ENCODE peak calls at places on chromosomes 2 and 18, in nine cellular contexts. One of them, this sample, is unnamed.

GRCh38 chr2:167181674-167182073 is 293.4 kb downstream of the XIRP2 start:
- DNase-seq in foreskin fibroblast: peak
- DNase-seq in mucosa of descending colon: no peak
- DNase-seq in heart right ventricle: no peak
- DNase-seq in heart left ventricle: no peak
- DNase-seq in cardiac fibroblast: peak
- DNase-seq in fibroblast of mammary gland: peak
- DNase-seq in AG10803: no peak
- DNase-seq in suprapubic skin: no peak
- DNase-seq in this sample: no peak

GRCh38 chr2:17918789-17919188 is 40.3 kb downstream of the KCNS3 start:
- DNase-seq in foreskin fibroblast: no peak
- DNase-seq in mucosa of descending colon: no peak
- DNase-seq in heart right ventricle: no peak
- DNase-seq in heart left ventricle: no peak
- DNase-seq in cardiac fibroblast: no peak
- DNase-seq in fibroblast of mammary gland: no peak
- DNase-seq in AG10803: no peak
- DNase-seq in suprapubic skin: no peak
- DNase-seq in this sample: peak

GRCh38 chr2:195612515-195613495 is 44.2 kb upstream of the SLC39A10 start:
- DNase-seq in foreskin fibroblast: peak
- DNase-seq in mucosa of descending colon: no peak
- DNase-seq in heart right ventricle: no peak
- DNase-seq in heart left ventricle: no peak
- DNase-seq in cardiac fibroblast: peak
- DNase-seq in fibroblast of mammary gland: peak
- DNase-seq in AG10803: peak
- DNase-seq in suprapubic skin: no peak
- DNase-seq in this sample: peak

GRCh38 chr18:37441821-37442220 is 123.8 kb downstream of the CELF4 start:
- DNase-seq in foreskin fibroblast: no peak
- DNase-seq in mucosa of descending colon: no peak
- DNase-seq in heart right ventricle: no peak
- DNase-seq in heart left ventricle: no peak
- DNase-seq in cardiac fibroblast: no peak
- DNase-seq in fibroblast of mammary gland: no peak
- DNase-seq in AG10803: no peak
- DNase-seq in suprapubic skin: no peak
- DNase-seq in this sample: no peak

GRCh38 chr2:113124984-113125855 is 2.2 kb upstream of the IL1RN start:
- DNase-seq in foreskin fibroblast: peak
- DNase-seq in mucosa of descending colon: no peak
- DNase-seq in heart right ventricle: no peak
- DNase-seq in heart left ventricle: no peak
- DNase-seq in cardiac fibroblast: peak
- DNase-seq in fibroblast of mammary gland: peak
- DNase-seq in AG10803: peak
- DNase-seq in suprapubic skin: no peak
- DNase-seq in this sample: no peak

GRCh38 chr2:241354668-241355658 is 1.1 kb upstream of the FARP2 start:
- DNase-seq in foreskin fibroblast: peak
- DNase-seq in mucosa of descending colon: peak
- DNase-seq in heart right ventricle: peak
- DNase-seq in heart left ventricle: peak
- DNase-seq in cardiac fibroblast: peak
- DNase-seq in fibroblast of mammary gland: peak
- DNase-seq in AG10803: peak
- DNase-seq in suprapubic skin: peak
- DNase-seq in this sample: peak

GRCh38 chr2:33598472-33599174 is 476 bp downstream of the FAM98A start:
- DNase-seq in foreskin fibroblast: no peak
- DNase-seq in mucosa of descending colon: no peak
- DNase-seq in heart right ventricle: no peak
- DNase-seq in heart left ventricle: peak
- DNase-seq in cardiac fibroblast: peak
- DNase-seq in fibroblast of mammary gland: peak
- DNase-seq in AG10803: peak
- DNase-seq in suprapubic skin: no peak
- DNase-seq in this sample: no peak

GRCh38 chr2:228446732-228447131 is 265.2 kb upstream of the SPHKAP start:
- DNase-seq in foreskin fibroblast: no peak
- DNase-seq in mucosa of descending colon: no peak
- DNase-seq in heart right ventricle: no peak
- DNase-seq in heart left ventricle: peak
- DNase-seq in cardiac fibroblast: peak
- DNase-seq in fibroblast of mammary gland: peak
- DNase-seq in AG10803: peak
- DNase-seq in suprapubic skin: no peak
- DNase-seq in this sample: no peak

GRCh38 chr18:8242306-8242705 is 366.9 kb upstream of the RAB12 start:
- DNase-seq in foreskin fibroblast: no peak
- DNase-seq in mucosa of descending colon: no peak
- DNase-seq in heart right ventricle: no peak
- DNase-seq in heart left ventricle: no peak
- DNase-seq in cardiac fibroblast: peak
- DNase-seq in fibroblast of mammary gland: peak
- DNase-seq in AG10803: no peak
- DNase-seq in suprapubic skin: no peak
- DNase-seq in this sample: no peak

DNA sequence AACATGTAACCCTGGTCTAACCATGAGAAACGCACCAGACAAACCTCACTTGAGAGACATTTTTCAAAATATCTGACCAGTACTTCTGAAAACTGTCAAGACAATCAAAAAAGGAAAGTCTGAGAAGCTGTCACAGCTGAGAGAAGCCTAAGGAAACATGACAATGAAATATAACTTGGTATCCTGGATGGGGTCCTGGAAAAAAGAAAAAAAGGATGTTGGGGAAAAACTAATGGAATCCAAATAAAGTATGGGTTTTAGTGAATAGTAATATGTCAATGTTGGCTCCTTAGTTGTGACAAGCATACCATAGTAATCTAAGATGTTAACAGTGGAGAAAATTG is 9.3 kb upstream of the TXNDC2 start:
- DNase-seq in foreskin fibroblast: no peak
- DNase-seq in mucosa of descending colon: no peak
- DNase-seq in heart right ventricle: no peak
- DNase-seq in heart left ventricle: no peak
- DNase-seq in cardiac fibroblast: no peak
- DNase-seq in fibroblast of mammary gland: no peak
- DNase-seq in AG10803: no peak
- DNase-seq in suprapubic skin: no peak
- DNase-seq in this sample: no peak
- H3K4me3 ChIP-seq in foreskin fibroblast: no peak
- H3K4me3 ChIP-seq in mucosa of descending colon: no peak
- H3K4me3 ChIP-seq in heart right ventricle: no peak
- H3K4me3 ChIP-seq in heart left ventricle: no peak
- H3K4me3 ChIP-seq in cardiac fibroblast: no peak
- H3K4me3 ChIP-seq in fibroblast of mammary gland: no peak
- H3K4me3 ChIP-seq in AG10803: no peak
- H3K4me3 ChIP-seq in suprapubic skin: peak
- H3K4me3 ChIP-seq in this sample: no peak

GRCh38 chr18:12086249-12086648 is 7.4 kb upstream of the ANKRD62 start:
- DNase-seq in foreskin fibroblast: no peak
- DNase-seq in mucosa of descending colon: peak
- DNase-seq in heart right ventricle: peak
- DNase-seq in heart left ventricle: no peak
- DNase-seq in cardiac fibroblast: no peak
- DNase-seq in fibroblast of mammary gland: no peak
- DNase-seq in AG10803: no peak
- DNase-seq in suprapubic skin: no peak
- DNase-seq in this sample: no peak

GRCh38 chr18:12087483-12087960 is 6.1 kb upstream of the ANKRD62 start:
- DNase-seq in foreskin fibroblast: no peak
- DNase-seq in mucosa of descending colon: no peak
- DNase-seq in heart right ventricle: no peak
- DNase-seq in heart left ventricle: no peak
- DNase-seq in cardiac fibroblast: no peak
- DNase-seq in fibroblast of mammary gland: no peak
- DNase-seq in AG10803: no peak
- DNase-seq in suprapubic skin: no peak
- DNase-seq in this sample: no peak

GRCh38 chr18:12085786-12086185 is 7.9 kb upstream of the ANKRD62 start:
- DNase-seq in foreskin fibroblast: no peak
- DNase-seq in mucosa of descending colon: no peak
- DNase-seq in heart right ventricle: no peak
- DNase-seq in heart left ventricle: no peak
- DNase-seq in cardiac fibroblast: no peak
- DNase-seq in fibroblast of mammary gland: no peak
- DNase-seq in AG10803: no peak
- DNase-seq in suprapubic skin: no peak
- DNase-seq in this sample: no peak

GRCh38 chr18:12088096-12088495 is 5.5 kb upstream of the ANKRD62 start:
- DNase-seq in foreskin fibroblast: no peak
- DNase-seq in mucosa of descending colon: no peak
- DNase-seq in heart right ventricle: no peak
- DNase-seq in heart left ventricle: no peak
- DNase-seq in cardiac fibroblast: no peak
- DNase-seq in fibroblast of mammary gland: no peak
- DNase-seq in AG10803: no peak
- DNase-seq in suprapubic skin: no peak
- DNase-seq in this sample: no peak

DNA sequence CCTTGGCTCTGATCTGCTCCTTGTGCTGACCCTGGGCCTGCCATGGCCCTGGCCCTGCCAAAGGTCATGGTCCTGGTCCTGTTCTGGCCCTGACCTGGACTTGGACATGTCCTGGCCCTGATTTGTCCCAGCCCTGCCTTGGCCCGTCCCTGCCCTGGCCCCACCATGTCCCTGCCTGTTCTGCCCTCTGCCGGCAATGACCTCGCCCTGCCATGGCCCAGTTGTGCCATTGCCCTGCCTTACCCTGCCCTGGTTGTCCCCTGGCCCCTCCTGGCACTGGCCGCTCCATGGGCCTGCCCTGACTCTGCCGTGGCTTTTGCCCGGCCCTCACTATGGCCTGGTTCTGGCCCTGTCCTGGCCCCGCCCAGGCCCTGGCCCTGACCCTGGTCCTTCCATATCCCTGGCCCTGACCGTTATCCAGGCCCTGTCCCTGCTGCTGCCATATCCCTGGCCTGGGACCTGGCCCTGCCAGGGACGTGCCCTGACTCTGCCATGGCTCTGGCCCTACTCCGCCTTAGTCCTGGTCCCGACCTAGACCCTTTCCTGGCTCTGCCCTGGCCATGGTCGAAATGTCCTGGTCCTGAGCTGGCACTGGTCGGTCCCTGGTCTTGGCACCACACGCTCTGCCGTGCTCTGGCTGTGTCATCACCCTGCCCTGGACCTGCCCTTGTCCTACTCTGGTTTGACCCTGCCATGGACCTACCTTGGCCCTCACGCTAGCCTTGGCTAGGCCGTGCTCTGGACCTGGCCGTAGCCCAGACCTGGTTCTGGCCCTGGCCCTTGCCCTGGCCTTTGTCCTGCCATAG is 6.8 kb upstream of the ANKRD62 start:
- DNase-seq in foreskin fibroblast: no peak
- DNase-seq in mucosa of descending colon: no peak
- DNase-seq in heart right ventricle: peak
- DNase-seq in heart left ventricle: no peak
- DNase-seq in cardiac fibroblast: no peak
- DNase-seq in fibroblast of mammary gland: no peak
- DNase-seq in AG10803: no peak
- DNase-seq in suprapubic skin: no peak
- DNase-seq in this sample: no peak
- TF ChIP-seq CTCF in foreskin fibroblast: no peak
- TF ChIP-seq CTCF in mucosa of descending colon: no peak
- TF ChIP-seq CTCF in heart right ventricle: no peak
- TF ChIP-seq CTCF in heart left ventricle: no peak
- TF ChIP-seq CTCF in cardiac fibroblast: no peak
- TF ChIP-seq CTCF in fibroblast of mammary gland: no peak
- TF ChIP-seq CTCF in AG10803: no peak
- TF ChIP-seq CTCF in suprapubic skin: no peak
- TF ChIP-seq CTCF in this sample: no peak

GRCh38 chr2:218320704-218321336 is 28.5 kb upstream of the TMBIM1 start:
- DNase-seq in foreskin fibroblast: no peak
- DNase-seq in mucosa of descending colon: no peak
- DNase-seq in heart right ventricle: no peak
- DNase-seq in heart left ventricle: no peak
- DNase-seq in cardiac fibroblast: no peak
- DNase-seq in fibroblast of mammary gland: no peak
- DNase-seq in AG10803: no peak
- DNase-seq in suprapubic skin: no peak
- DNase-seq in this sample: no peak
- H3K4me3 ChIP-seq in foreskin fibroblast: no peak
- H3K4me3 ChIP-seq in mucosa of descending colon: no peak
- H3K4me3 ChIP-seq in heart right ventricle: no peak
- H3K4me3 ChIP-seq in heart left ventricle: no peak
- H3K4me3 ChIP-seq in cardiac fibroblast: no peak
- H3K4me3 ChIP-seq in fibroblast of mammary gland: no peak
- H3K4me3 ChIP-seq in AG10803: no peak
- H3K4me3 ChIP-seq in suprapubic skin: no peak
- H3K4me3 ChIP-seq in this sample: no peak

GRCh38 chr2:24420373-24420772 is 60.0 kb upstream of the ITSN2 start:
- DNase-seq in foreskin fibroblast: no peak
- DNase-seq in mucosa of descending colon: no peak
- DNase-seq in heart right ventricle: no peak
- DNase-seq in heart left ventricle: no peak
- DNase-seq in cardiac fibroblast: no peak
- DNase-seq in fibroblast of mammary gland: no peak
- DNase-seq in AG10803: no peak
- DNase-seq in suprapubic skin: no peak
- DNase-seq in this sample: no peak

GRCh38 chr2:24424387-24424786 is 64.1 kb upstream of the ITSN2 start:
- DNase-seq in foreskin fibroblast: no peak
- DNase-seq in mucosa of descending colon: no peak
- DNase-seq in heart right ventricle: no peak
- DNase-seq in heart left ventricle: no peak
- DNase-seq in cardiac fibroblast: no peak
- DNase-seq in fibroblast of mammary gland: no peak
- DNase-seq in AG10803: no peak
- DNase-seq in suprapubic skin: no peak
- DNase-seq in this sample: no peak

GRCh38 chr2:24418166-24418843 is 58.0 kb upstream of the ITSN2 start:
- DNase-seq in foreskin fibroblast: no peak
- DNase-seq in mucosa of descending colon: no peak
- DNase-seq in heart right ventricle: no peak
- DNase-seq in heart left ventricle: no peak
- DNase-seq in cardiac fibroblast: no peak
- DNase-seq in fibroblast of mammary gland: no peak
- DNase-seq in AG10803: no peak
- DNase-seq in suprapubic skin: no peak
- DNase-seq in this sample: no peak

GRCh38 chr2:24423095-24423494 is 62.8 kb upstream of the ITSN2 start:
- DNase-seq in foreskin fibroblast: no peak
- DNase-seq in mucosa of descending colon: no peak
- DNase-seq in heart right ventricle: no peak
- DNase-seq in heart left ventricle: no peak
- DNase-seq in cardiac fibroblast: no peak
- DNase-seq in fibroblast of mammary gland: no peak
- DNase-seq in AG10803: no peak
- DNase-seq in suprapubic skin: no peak
- DNase-seq in this sample: no peak

DNA sequence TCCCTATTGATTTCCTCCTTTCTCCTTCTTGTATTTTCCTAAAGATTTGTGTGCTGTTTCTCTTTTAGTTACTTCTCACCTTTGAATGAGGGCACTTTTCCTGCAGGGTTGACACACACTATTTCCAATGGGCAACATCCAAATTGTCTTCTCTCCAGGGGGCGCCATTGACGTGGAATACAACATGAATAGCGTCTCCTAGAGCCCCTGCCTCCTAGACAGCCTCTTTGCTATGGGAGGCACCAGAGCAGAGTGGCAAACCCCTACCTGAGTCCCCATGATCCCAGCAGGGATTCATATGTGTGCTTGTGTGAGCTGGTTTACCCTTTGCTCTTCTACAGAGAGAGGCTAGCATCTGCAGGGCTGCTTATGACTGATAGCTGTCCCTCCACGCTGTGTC is 61.3 kb upstream of the ITSN2 start:
- DNase-seq in foreskin fibroblast: no peak
- DNase-seq in mucosa of descending colon: peak
- DNase-seq in heart right ventricle: no peak
- DNase-seq in heart left ventricle: peak
- DNase-seq in cardiac fibroblast: peak
- DNase-seq in fibroblast of mammary gland: peak
- DNase-seq in AG10803: peak
- DNase-seq in suprapubic skin: no peak
- DNase-seq in this sample: peak
- TF ChIP-seq CTCF in foreskin fibroblast: peak
- TF ChIP-seq CTCF in mucosa of descending colon: no peak
- TF ChIP-seq CTCF in heart right ventricle: peak
- TF ChIP-seq CTCF in heart left ventricle: peak
- TF ChIP-seq CTCF in cardiac fibroblast: peak
- TF ChIP-seq CTCF in fibroblast of mammary gland: peak
- TF ChIP-seq CTCF in AG10803: peak
- TF ChIP-seq CTCF in suprapubic skin: peak
- TF ChIP-seq CTCF in this sample: peak

This sample was measured in astrocyte of the cerebellum.